ENCODE peak calls at places on chromosomes 12 and 14, in seven cellular contexts. One of them, this sample, is unnamed. For H3K36me3 and H3K27me3, the result is how much of the 10 kb centered on the place peaks cover.

GRCh38 chr14:75234173-75234855 is 44.3 kb upstream of the FOS start:
- DNase-seq in cardiac muscle cell: peak
- DNase-seq in aorta: peak
- DNase-seq in endothelial cell of umbilical vein: peak
- DNase-seq in CD8-positive, alpha-beta T cell: no peak
- DNase-seq in H7: no peak
- DNase-seq in sigmoid colon: peak
- DNase-seq in this sample: no peak

GRCh38 chr14:69850086-69850735 is 29.0 kb upstream of the SMOC1 start:
- DNase-seq in endothelial cell of umbilical vein: no peak
- DNase-seq in aorta: no peak
- DNase-seq in cardiac muscle cell: no peak
- DNase-seq in sigmoid colon: no peak
- DNase-seq in CD8-positive, alpha-beta T cell: no peak
- DNase-seq in H7: peak
- DNase-seq in this sample: no peak

GRCh38 chr12:93122569-93123091 is 193.5 kb upstream of the EEA1 start:
- DNase-seq in sigmoid colon: no peak
- DNase-seq in aorta: no peak
- DNase-seq in endothelial cell of umbilical vein: no peak
- DNase-seq in cardiac muscle cell: no peak
- DNase-seq in CD8-positive, alpha-beta T cell: no peak
- DNase-seq in H7: no peak
- DNase-seq in this sample: no peak

GRCh38 chr12:100058482-100059029 is 73.8 kb upstream of the ANKS1B start:
- DNase-seq in endothelial cell of umbilical vein: peak
- DNase-seq in sigmoid colon: no peak
- DNase-seq in aorta: no peak
- DNase-seq in H7: no peak
- DNase-seq in cardiac muscle cell: peak
- DNase-seq in CD8-positive, alpha-beta T cell: no peak
- DNase-seq in this sample: no peak

GRCh38 chr14:62585247-62585646 is 460.0 kb downstream of the KCNH5 start:
- DNase-seq in H7: no peak
- DNase-seq in endothelial cell of umbilical vein: no peak
- DNase-seq in sigmoid colon: no peak
- DNase-seq in cardiac muscle cell: no peak
- DNase-seq in CD8-positive, alpha-beta T cell: no peak
- DNase-seq in aorta: no peak
- DNase-seq in this sample: no peak

GRCh38 chr14:96173646-96174475 is 30.8 kb upstream of the BDKRB2 start:
- DNase-seq in cardiac muscle cell: no peak
- DNase-seq in sigmoid colon: peak
- DNase-seq in CD8-positive, alpha-beta T cell: no peak
- DNase-seq in aorta: no peak
- DNase-seq in endothelial cell of umbilical vein: no peak
- DNase-seq in H7: no peak
- DNase-seq in this sample: no peak

GRCh38 chr14:101178184-101179072 is 274.9 kb upstream of the RTL1 start:
- DNase-seq in H7: no peak
- DNase-seq in sigmoid colon: no peak
- DNase-seq in CD8-positive, alpha-beta T cell: no peak
- DNase-seq in cardiac muscle cell: no peak
- DNase-seq in aorta: no peak
- DNase-seq in endothelial cell of umbilical vein: no peak
- DNase-seq in this sample: no peak

GRCh38 chr12:175759-176158 is 38.2 kb downstream of the SLC6A12 start:
- DNase-seq in endothelial cell of umbilical vein: no peak
- DNase-seq in H7: peak
- DNase-seq in CD8-positive, alpha-beta T cell: no peak
- DNase-seq in aorta: no peak
- DNase-seq in cardiac muscle cell: no peak
- DNase-seq in sigmoid colon: no peak
- DNase-seq in this sample: no peak

GRCh38 chr14:56217380-56218045 is 99.3 kb downstream of the PELI2 start:
- DNase-seq in sigmoid colon: no peak
- DNase-seq in aorta: no peak
- DNase-seq in H7: no peak
- DNase-seq in cardiac muscle cell: no peak
- DNase-seq in CD8-positive, alpha-beta T cell: no peak
- DNase-seq in endothelial cell of umbilical vein: no peak
- DNase-seq in this sample: no peak

GRCh38 chr12:107092669-107093546 is 441 bp downstream of the CRY1 start:
- DNase-seq in H7: peak
- DNase-seq in CD8-positive, alpha-beta T cell: peak
- DNase-seq in cardiac muscle cell: no peak
- DNase-seq in aorta: no peak
- DNase-seq in endothelial cell of umbilical vein: peak
- DNase-seq in sigmoid colon: peak
- DNase-seq in this sample: peak

GRCh38 chr12:117521327-117521726 is 159.9 kb upstream of the NOS1 start:
- DNase-seq in sigmoid colon: no peak
- DNase-seq in H7: no peak
- DNase-seq in endothelial cell of umbilical vein: no peak
- DNase-seq in aorta: no peak
- DNase-seq in cardiac muscle cell: no peak
- DNase-seq in CD8-positive, alpha-beta T cell: no peak
- DNase-seq in this sample: no peak

GRCh38 chr14:63290741-63291286 is 27.9 kb downstream of the GPHB5 start:
- DNase-seq in cardiac muscle cell: peak
- DNase-seq in H7: no peak
- DNase-seq in endothelial cell of umbilical vein: no peak
- DNase-seq in sigmoid colon: no peak
- DNase-seq in aorta: no peak
- DNase-seq in CD8-positive, alpha-beta T cell: no peak
- DNase-seq in this sample: no peak

GRCh38 chr14:93056840-93057585 is 58.7 kb downstream of the ITPK1 start:
- DNase-seq in CD8-positive, alpha-beta T cell: no peak
- DNase-seq in endothelial cell of umbilical vein: no peak
- DNase-seq in aorta: no peak
- DNase-seq in H7: no peak
- DNase-seq in cardiac muscle cell: no peak
- DNase-seq in sigmoid colon: peak
- DNase-seq in this sample: no peak

GRCh38 chr12:2395352-2395977 is 342.7 kb downstream of the CACNA1C start:
- DNase-seq in sigmoid colon: no peak
- DNase-seq in endothelial cell of umbilical vein: peak
- DNase-seq in CD8-positive, alpha-beta T cell: peak
- DNase-seq in cardiac muscle cell: peak
- DNase-seq in H7: peak
- DNase-seq in aorta: peak
- DNase-seq in this sample: peak

GRCh38 chr12:9235519-9235918 is 27.3 kb upstream of the PZP start:
- DNase-seq in CD8-positive, alpha-beta T cell: no peak
- DNase-seq in sigmoid colon: no peak
- DNase-seq in aorta: no peak
- DNase-seq in H7: no peak
- DNase-seq in endothelial cell of umbilical vein: no peak
- DNase-seq in cardiac muscle cell: no peak
- DNase-seq in this sample: no peak

GRCh38 chr12:69511016-69511415 is 40.8 kb downstream of the FRS2 start:
- DNase-seq in sigmoid colon: no peak
- DNase-seq in CD8-positive, alpha-beta T cell: no peak
- DNase-seq in H7: no peak
- DNase-seq in cardiac muscle cell: no peak
- DNase-seq in endothelial cell of umbilical vein: no peak
- DNase-seq in aorta: no peak
- DNase-seq in this sample: no peak

GRCh38 chr14:100982764-100983163 is 79.2 kb upstream of the RTL1 start:
- DNase-seq in aorta: no peak
- DNase-seq in CD8-positive, alpha-beta T cell: no peak
- DNase-seq in cardiac muscle cell: no peak
- DNase-seq in sigmoid colon: no peak
- DNase-seq in H7: no peak
- DNase-seq in endothelial cell of umbilical vein: no peak
- DNase-seq in this sample: no peak

GRCh38 chr14:101820283-101820798 is 58.8 kb downstream of the PPP2R5C start:
- DNase-seq in sigmoid colon: no peak
- DNase-seq in CD8-positive, alpha-beta T cell: peak
- DNase-seq in aorta: no peak
- DNase-seq in cardiac muscle cell: no peak
- DNase-seq in endothelial cell of umbilical vein: no peak
- DNase-seq in H7: no peak
- DNase-seq in this sample: peak

GRCh38 chr12:102659200-102659911 is 179.0 kb upstream of the IGF1 start:
- DNase-seq in CD8-positive, alpha-beta T cell: no peak
- DNase-seq in cardiac muscle cell: no peak
- DNase-seq in endothelial cell of umbilical vein: no peak
- DNase-seq in H7: peak
- DNase-seq in sigmoid colon: no peak
- DNase-seq in aorta: no peak
- DNase-seq in this sample: no peak

GRCh38 chr14:23829736-23830474 is 123.7 kb upstream of the DHRS4 start:
- DNase-seq in aorta: peak
- DNase-seq in H7: no peak
- DNase-seq in CD8-positive, alpha-beta T cell: no peak
- DNase-seq in endothelial cell of umbilical vein: peak
- DNase-seq in sigmoid colon: no peak
- DNase-seq in cardiac muscle cell: peak
- DNase-seq in this sample: no peak

GRCh38 chr12:109601557-109601956 is 28.0 kb downstream of the MVK start:
- DNase-seq in endothelial cell of umbilical vein: no peak
- DNase-seq in cardiac muscle cell: no peak
- DNase-seq in H7: no peak
- DNase-seq in aorta: no peak
- DNase-seq in sigmoid colon: no peak
- DNase-seq in CD8-positive, alpha-beta T cell: no peak
- DNase-seq in this sample: no peak

GRCh38 chr14:54593860-54594259 is 26.9 kb downstream of the SAMD4A start:
- DNase-seq in endothelial cell of umbilical vein: peak
- DNase-seq in aorta: no peak
- DNase-seq in H7: no peak
- DNase-seq in cardiac muscle cell: peak
- DNase-seq in CD8-positive, alpha-beta T cell: no peak
- DNase-seq in sigmoid colon: no peak
- DNase-seq in this sample: no peak

GRCh38 chr14:75647650-75648049 is 13.0 kb downstream of the ERG28 start:
- DNase-seq in CD8-positive, alpha-beta T cell: no peak
- DNase-seq in H7: no peak
- DNase-seq in aorta: no peak
- DNase-seq in cardiac muscle cell: peak
- DNase-seq in sigmoid colon: no peak
- DNase-seq in endothelial cell of umbilical vein: peak
- DNase-seq in this sample: no peak

GRCh38 chr12:101772019-101772774 is 32.9 kb upstream of the SYCP3 start:
- DNase-seq in CD8-positive, alpha-beta T cell: no peak
- DNase-seq in endothelial cell of umbilical vein: no peak
- DNase-seq in aorta: no peak
- DNase-seq in cardiac muscle cell: peak
- DNase-seq in H7: no peak
- DNase-seq in sigmoid colon: no peak
- DNase-seq in this sample: no peak

GRCh38 chr14:77889971-77890442 is 90.1 kb downstream of the ADCK1 start:
- DNase-seq in aorta: no peak
- DNase-seq in H7: no peak
- DNase-seq in CD8-positive, alpha-beta T cell: no peak
- DNase-seq in sigmoid colon: no peak
- DNase-seq in endothelial cell of umbilical vein: no peak
- DNase-seq in cardiac muscle cell: peak
- DNase-seq in this sample: no peak

DNA sequence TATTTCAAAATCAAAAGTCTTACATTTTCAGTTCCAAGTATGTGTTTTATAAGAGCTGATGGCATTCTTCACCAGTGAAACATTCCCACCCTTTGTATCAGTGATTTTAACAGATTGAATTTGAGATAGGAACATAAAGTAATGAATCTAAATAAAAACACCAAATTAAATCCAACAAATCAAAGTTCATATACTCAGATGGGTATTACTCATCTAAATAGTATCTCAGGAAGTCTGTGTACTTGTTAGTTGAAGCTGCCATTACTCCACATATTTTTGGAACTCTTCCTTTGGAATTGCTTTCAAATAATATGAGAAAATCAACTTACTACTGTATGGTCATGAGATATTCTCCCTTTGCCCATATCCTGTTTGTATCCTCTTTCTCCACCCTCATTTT is 89.1 kb downstream of the MIA2 start:
- DNase-seq in aorta: no peak
- DNase-seq in sigmoid colon: no peak
- DNase-seq in cardiac muscle cell: peak
- DNase-seq in CD8-positive, alpha-beta T cell: no peak
- DNase-seq in endothelial cell of umbilical vein: peak
- DNase-seq in H7: no peak
- DNase-seq in this sample: no peak
- H3K36me3 ChIP-seq in aorta: under half
- H3K36me3 ChIP-seq in sigmoid colon: under half
- H3K36me3 ChIP-seq in cardiac muscle cell: under half
- H3K36me3 ChIP-seq in CD8-positive, alpha-beta T cell: under half
- H3K36me3 ChIP-seq in endothelial cell of umbilical vein: under half
- H3K36me3 ChIP-seq in H7: under half
- H3K36me3 ChIP-seq in this sample: under half

GRCh38 chr12:49963976-49964815 is 2.5 kb downstream of the AQP5 start:
- DNase-seq in endothelial cell of umbilical vein: no peak
- DNase-seq in CD8-positive, alpha-beta T cell: no peak
- DNase-seq in H7: no peak
- DNase-seq in cardiac muscle cell: no peak
- DNase-seq in aorta: no peak
- DNase-seq in sigmoid colon: no peak
- DNase-seq in this sample: no peak

GRCh38 chr12:49961993-49962764 is 507 bp downstream of the AQP5 start:
- DNase-seq in H7: peak
- DNase-seq in cardiac muscle cell: no peak
- DNase-seq in aorta: no peak
- DNase-seq in endothelial cell of umbilical vein: no peak
- DNase-seq in sigmoid colon: no peak
- DNase-seq in CD8-positive, alpha-beta T cell: no peak
- DNase-seq in this sample: no peak

GRCh38 chr12:49961111-49961922 is at the start of gene AQP5:
- DNase-seq in endothelial cell of umbilical vein: no peak
- DNase-seq in CD8-positive, alpha-beta T cell: no peak
- DNase-seq in cardiac muscle cell: no peak
- DNase-seq in aorta: no peak
- DNase-seq in H7: peak
- DNase-seq in sigmoid colon: no peak
- DNase-seq in this sample: no peak

GRCh38 chr12:49964849-49965624 is 3.4 kb downstream of the AQP5 start:
- DNase-seq in cardiac muscle cell: no peak
- DNase-seq in sigmoid colon: no peak
- DNase-seq in endothelial cell of umbilical vein: no peak
- DNase-seq in aorta: no peak
- DNase-seq in CD8-positive, alpha-beta T cell: no peak
- DNase-seq in H7: no peak
- DNase-seq in this sample: no peak

GRCh38 chr12:49962861-49963765 is 1.4 kb downstream of the AQP5 start:
- DNase-seq in CD8-positive, alpha-beta T cell: no peak
- DNase-seq in cardiac muscle cell: no peak
- DNase-seq in H7: peak
- DNase-seq in aorta: peak
- DNase-seq in sigmoid colon: no peak
- DNase-seq in endothelial cell of umbilical vein: peak
- DNase-seq in this sample: no peak
- H3K27me3 ChIP-seq in CD8-positive, alpha-beta T cell: under half
- H3K27me3 ChIP-seq in cardiac muscle cell: half or more
- H3K27me3 ChIP-seq in H7: under half
- H3K27me3 ChIP-seq in aorta: under half
- H3K27me3 ChIP-seq in sigmoid colon: under half
- H3K27me3 ChIP-seq in endothelial cell of umbilical vein: under half
- H3K27me3 ChIP-seq in this sample: under half

GRCh38 chr12:123960856-123961255 is 11.8 kb downstream of the CCDC92 start:
- DNase-seq in CD8-positive, alpha-beta T cell: no peak
- DNase-seq in aorta: no peak
- DNase-seq in cardiac muscle cell: no peak
- DNase-seq in endothelial cell of umbilical vein: no peak
- DNase-seq in H7: no peak
- DNase-seq in sigmoid colon: no peak
- DNase-seq in this sample: no peak
- H3K36me3 ChIP-seq in CD8-positive, alpha-beta T cell: under half
- H3K36me3 ChIP-seq in aorta: under half
- H3K36me3 ChIP-seq in cardiac muscle cell: under half
- H3K36me3 ChIP-seq in endothelial cell of umbilical vein: under half
- H3K36me3 ChIP-seq in H7: under half
- H3K36me3 ChIP-seq in sigmoid colon: under half
- H3K36me3 ChIP-seq in this sample: under half

GRCh38 chr14:104337381-104337780 is 199.0 kb downstream of the KIF26A start:
- DNase-seq in endothelial cell of umbilical vein: no peak
- DNase-seq in H7: no peak
- DNase-seq in cardiac muscle cell: no peak
- DNase-seq in aorta: no peak
- DNase-seq in CD8-positive, alpha-beta T cell: no peak
- DNase-seq in sigmoid colon: no peak
- DNase-seq in this sample: no peak
- H3K27me3 ChIP-seq in endothelial cell of umbilical vein: under half
- H3K27me3 ChIP-seq in H7: under half
- H3K27me3 ChIP-seq in cardiac muscle cell: under half
- H3K27me3 ChIP-seq in aorta: under half
- H3K27me3 ChIP-seq in CD8-positive, alpha-beta T cell: under half
- H3K27me3 ChIP-seq in sigmoid colon: under half
- H3K27me3 ChIP-seq in this sample: under half

This sample was measured in CD4-positive, alpha-beta memory T cell.